ENCODE peak calls at places on chromosome 6, in ten cellular contexts. J is renal cortical epithelial cell; O is NCI-H1436; C is NCI-H1930; F is Caki2; B is amniotic stem cell; R is right atrium auricular region; T is substantia nigra; W is stimulated activated CD4-positive, alpha-beta T cell treated with anti-CD3 and anti-CD28 coated beads, Interleukin-2, amount 100 ng/mL, for 4 hours; X is NCI-H460. I is an unnamed sample.

GRCh38 chr6:35240838-35241801 is 18.4 kb upstream of the ZNF76 start:
- DNase-seq in J (peak), O (peak), C (peak), F (peak), B (no peak), R (peak), T (no peak), W (peak), X (peak), I (peak)

GRCh38 chr6:41039060-41039998 is at the start of gene UNC5CL:
- DNase-seq in J (peak), O (peak), C (no peak), F (peak), B (no peak), R (no peak), T (no peak), W (peak), X (peak), I (peak)

GRCh38 chr6:140388141-140388802 is 1013.8 kb upstream of the CITED2 start:
- DNase-seq in J (peak), O (no peak), C (no peak), F (no peak), B (no peak), R (no peak), T (no peak), W (no peak), X (no peak), I (no peak)

GRCh38 chr6:108565091-108565766 is 4.5 kb downstream of the FOXO3 start:
- DNase-seq in J (peak), O (no peak), C (no peak), F (no peak), B (no peak), R (no peak), T (no peak), W (no peak), X (no peak), I (no peak)

GRCh38 chr6:143984670-143985069 is 23.4 kb downstream of the PLAGL1 start:
- DNase-seq in J (no peak), O (no peak), C (no peak), F (no peak), B (no peak), R (no peak), T (no peak), W (no peak), X (no peak), I (no peak)

GRCh38 chr6:111418971-111419693 is 63.9 kb downstream of the REV3L start:
- DNase-seq in J (peak), O (no peak), C (no peak), F (no peak), B (no peak), R (no peak), T (no peak), W (no peak), X (no peak), I (no peak)

GRCh38 chr6:21753571-21754108 is 160.1 kb downstream of the SOX4 start:
- DNase-seq in J (peak), O (no peak), C (no peak), F (peak), B (peak), R (no peak), T (no peak), W (no peak), X (no peak), I (no peak)

GRCh38 chr6:48150701-48151100 is 39.7 kb upstream of the PTCHD4 start:
- DNase-seq in J (no peak), O (no peak), C (no peak), F (no peak), B (no peak), R (no peak), T (no peak), W (no peak), X (no peak), I (no peak)

GRCh38 chr6:134546962-134547645 is 229.2 kb upstream of the SGK1 start:
- DNase-seq in J (no peak), O (no peak), C (no peak), F (no peak), B (no peak), R (no peak), T (no peak), W (no peak), X (no peak), I (no peak)

GRCh38 chr6:18166314-18167007 is 11.2 kb downstream of the KDM1B start:
- DNase-seq in J (no peak), O (no peak), C (no peak), F (no peak), B (no peak), R (no peak), T (no peak), W (no peak), X (no peak), I (no peak)

GRCh38 chr6:56835612-56836011 is 119.3 kb upstream of the BEND6 start:
- DNase-seq in J (no peak), O (no peak), C (no peak), F (no peak), B (no peak), R (no peak), T (no peak), W (no peak), X (no peak), I (no peak)

GRCh38 chr6:159080217-159080976 is 35.6 kb upstream of the TAGAP start:
- DNase-seq in J (no peak), O (no peak), C (no peak), F (no peak), B (no peak), R (no peak), T (no peak), W (no peak), X (no peak), I (no peak)

GRCh38 chr6:105428342-105428957 is 25.6 kb upstream of the PREP start:
- DNase-seq in J (peak), O (no peak), C (no peak), F (peak), B (no peak), R (no peak), T (no peak), W (no peak), X (peak), I (no peak)